ENCODE peak calls at places on chromosomes 7 and 10, in four cellular contexts. I, H, B and F are unnamed samples.

GRCh38 chr7:29126804-29127203 is 19.5 kb downstream of the CPVL start:
- DNase-seq in I (peak), H (no peak), B (no peak), F (no peak)

GRCh38 chr7:47357398-47357797 is 224.5 kb downstream of the TNS3 start:
- DNase-seq in I (no peak), H (no peak), B (no peak), F (no peak)

GRCh38 chr7:80225361-80225760 is 90.7 kb downstream of the GNAI1 start:
- DNase-seq in I (no peak), H (no peak), B (no peak), F (no peak)

GRCh38 chr10:126736737-126737136 is 66.2 kb upstream of the C10orf90 start:
- DNase-seq in I (no peak), H (no peak), B (no peak), F (no peak)

GRCh38 chr10:87092356-87092860 is 2.2 kb downstream of the GLUD1 start:
- DNase-seq in I (peak), H (no peak), B (no peak), F (no peak)

GRCh38 chr10:86258488-86258887 is 108.1 kb downstream of the GRID1 start:
- DNase-seq in I (no peak), H (no peak), B (no peak), F (no peak)

GRCh38 chr7:116576350-116577319 is 51.8 kb downstream of the CAV1 start:
- DNase-seq in I (peak), H (peak), B (peak), F (no peak)

GRCh38 chr10:21495002-21495685 is 30.3 kb downstream of the SKIDA1 start:
- DNase-seq in I (peak), H (no peak), B (no peak), F (no peak)

GRCh38 chr7:40859965-40860543 is 725.2 kb downstream of the SUGCT start:
- DNase-seq in I (no peak), H (no peak), B (no peak), F (no peak)

GRCh38 chr10:101446947-101447346 is 93.0 kb downstream of the BTRC start:
- DNase-seq in I (no peak), H (no peak), B (no peak), F (no peak)

GRCh38 chr7:6165075-6165474 is 107.3 kb downstream of the CYTH3 start:
- DNase-seq in I (no peak), H (no peak), B (no peak), F (no peak)

GRCh38 chr7:122803323-122803722 is 82.9 kb downstream of the CADPS2 start:
- DNase-seq in I (peak), H (no peak), B (peak), F (no peak)

GRCh38 chr7:104328308-104328969 is at the start of gene LHFPL3:
- DNase-seq in I (no peak), H (no peak), B (no peak), F (no peak)

GRCh38 chr7:2754086-2754485 is 66.1 kb downstream of the AMZ1 start:
- DNase-seq in I (no peak), H (no peak), B (no peak), F (no peak)

GRCh38 chr7:139152149-139152548 is 42.6 kb upstream of the ZC3HAV1 start:
- DNase-seq in I (no peak), H (no peak), B (no peak), F (no peak)

GRCh38 chr10:98391065-98391464 is 23.9 kb downstream of the PYROXD2 start:
- DNase-seq in I (no peak), H (no peak), B (no peak), F (no peak)

GRCh38 chr10:25112016-25112415 is 62.8 kb upstream of the GPR158 start:
- DNase-seq in I (no peak), H (no peak), B (no peak), F (no peak)

GRCh38 chr10:44882146-44882720 is 28.9 kb upstream of the TMEM72 start:
- DNase-seq in I (no peak), H (no peak), B (no peak), F (no peak)

GRCh38 chr10:114239117-114239993 is at the start of gene VWA2:
- DNase-seq in I (peak), H (no peak), B (peak), F (peak)
- TF ChIP-seq CTCF in I (no peak), H (peak), B (no peak), F (no peak)

DNA sequence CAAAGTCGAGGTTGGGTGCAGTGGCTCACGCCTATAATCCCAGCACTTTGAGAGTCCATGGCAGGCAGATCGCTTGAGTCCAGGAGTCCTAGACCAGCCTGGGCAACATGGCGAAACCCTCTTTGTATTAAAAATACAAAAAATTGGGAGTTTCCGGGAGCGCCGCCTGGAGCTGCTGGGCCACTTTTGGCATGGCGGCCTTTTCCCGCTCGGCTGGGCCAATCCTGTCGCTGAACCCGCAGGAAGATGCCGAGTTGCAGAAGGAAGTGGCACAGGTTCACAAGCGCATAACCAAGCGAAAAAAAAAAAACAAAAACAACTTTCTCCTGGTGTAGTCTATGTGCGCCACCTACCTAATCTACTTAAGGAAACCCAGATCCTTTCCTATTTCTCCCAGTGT is 30.9 kb upstream of the MTPAP start:
- DNase-seq in I (no peak), H (no peak), B (no peak), F (no peak)
- TF ChIP-seq CTCF in I (no peak), H (no peak), B (no peak), F (no peak)

GRCh38 chr10:68301301-68301700 is 30.6 kb upstream of the HNRNPH3 start:
- DNase-seq in I (no peak), H (no peak), B (no peak), F (no peak)

GRCh38 chr10:68303849-68304412 is 27.9 kb upstream of the HNRNPH3 start:
- DNase-seq in I (no peak), H (no peak), B (no peak), F (no peak)

GRCh38 chr10:68301790-68302502 is 29.9 kb upstream of the HNRNPH3 start:
- DNase-seq in I (peak), H (no peak), B (peak), F (peak)

GRCh38 chr10:68302503-68302823 is 29.4 kb upstream of the HNRNPH3 start:
- DNase-seq in I (no peak), H (no peak), B (no peak), F (no peak)

GRCh38 chr10:68302871-68303270 is 29.0 kb upstream of the HNRNPH3 start:
- DNase-seq in I (no peak), H (no peak), B (no peak), F (no peak)
- TF ChIP-seq CTCF in I (no peak), H (no peak), B (no peak), F (no peak)

DNA sequence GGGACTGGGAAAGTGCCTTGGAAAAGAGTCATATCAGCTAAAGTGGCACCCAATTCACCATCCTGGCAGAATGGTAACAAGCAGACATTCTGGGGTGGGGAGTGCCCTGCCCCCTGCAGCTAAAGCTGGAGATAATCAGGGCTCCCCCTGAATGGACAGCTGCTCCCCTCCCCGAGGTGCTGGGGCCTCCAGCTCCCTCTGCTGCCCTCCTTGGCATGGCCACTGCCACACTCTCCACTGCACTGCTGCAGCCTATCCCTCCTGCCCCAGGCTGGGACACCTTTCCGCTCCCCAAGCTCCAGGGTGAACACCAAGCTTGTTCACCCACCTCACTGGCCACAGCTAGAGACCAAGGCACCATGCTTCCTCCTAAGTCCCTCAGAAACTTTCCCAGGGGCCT is 9.8 kb upstream of the PARD3 start:
- DNase-seq in I (no peak), H (no peak), B (peak), F (no peak)
- TF ChIP-seq CTCF in I (no peak), H (peak), B (peak), F (no peak)